ENCODE peak calls at places on chromosomes 7 and 10, in five cellular contexts. One of them, this sample, is unnamed.

GRCh38 chr7:19969859-19970493 is 196.6 kb upstream of the TMEM196 start:
- DNase-seq in endothelial cell of umbilical vein: peak; percentile 70
- DNase-seq in HCT116: peak; percentile 57
- DNase-seq in neural progenitor cell: no peak
- DNase-seq in astrocyte: peak; percentile 50
- DNase-seq in this sample: peak; percentile 34

GRCh38 chr10:72308320-72308987 is 34.7 kb downstream of the DDIT4 start:
- DNase-seq in endothelial cell of umbilical vein: peak; percentile 74
- DNase-seq in HCT116: peak; percentile 82
- DNase-seq in neural progenitor cell: no peak
- DNase-seq in astrocyte: peak; percentile 86
- DNase-seq in this sample: peak; percentile 91

GRCh38 chr10:69411476-69411875 is 5.2 kb downstream of the TACR2 start:
- DNase-seq in endothelial cell of umbilical vein: no peak
- DNase-seq in HCT116: no peak
- DNase-seq in neural progenitor cell: no peak
- DNase-seq in astrocyte: no peak
- DNase-seq in this sample: no peak

GRCh38 chr7:140609646-140610045 is 31.0 kb downstream of the DENND2A start:
- DNase-seq in endothelial cell of umbilical vein: no peak
- DNase-seq in HCT116: no peak
- DNase-seq in neural progenitor cell: no peak
- DNase-seq in astrocyte: peak; percentile 90
- DNase-seq in this sample: peak; percentile 93

GRCh38 chr10:88232029-88232895 is 350.9 kb downstream of the RNLS start:
- DNase-seq in endothelial cell of umbilical vein: no peak
- DNase-seq in HCT116: no peak
- DNase-seq in neural progenitor cell: no peak
- DNase-seq in astrocyte: peak; percentile 48
- DNase-seq in this sample: peak; percentile 48

GRCh38 chr7:135168001-135168400 is 2.5 kb downstream of the CYREN start:
- DNase-seq in endothelial cell of umbilical vein: peak; percentile 39
- DNase-seq in HCT116: no peak
- DNase-seq in neural progenitor cell: no peak
- DNase-seq in astrocyte: no peak
- DNase-seq in this sample: peak; percentile 21

GRCh38 chr10:20598590-20598989 is 298.5 kb downstream of the NEBL start:
- DNase-seq in endothelial cell of umbilical vein: no peak
- DNase-seq in HCT116: no peak
- DNase-seq in neural progenitor cell: no peak
- DNase-seq in astrocyte: peak; percentile 96
- DNase-seq in this sample: peak; percentile 71

GRCh38 chr7:140656548-140657515 is 15.9 kb upstream of the ADCK2 start:
- DNase-seq in endothelial cell of umbilical vein: peak; percentile 43
- DNase-seq in HCT116: no peak
- DNase-seq in neural progenitor cell: no peak
- DNase-seq in astrocyte: peak; percentile 10
- DNase-seq in this sample: peak; percentile 79

GRCh38 chr10:77636967-77637473 is 588 bp downstream of the KCNMA1 start:
- DNase-seq in endothelial cell of umbilical vein: no peak
- DNase-seq in HCT116: no peak
- DNase-seq in neural progenitor cell: peak; percentile 47
- DNase-seq in astrocyte: no peak
- DNase-seq in this sample: peak; percentile 48

GRCh38 chr10:113458944-113459343 is 93.9 kb upstream of the HABP2 start:
- DNase-seq in endothelial cell of umbilical vein: no peak
- DNase-seq in HCT116: no peak
- DNase-seq in neural progenitor cell: no peak
- DNase-seq in astrocyte: no peak
- DNase-seq in this sample: no peak

GRCh38 chr7:109844362-109844761 is 1246.6 kb upstream of the LRRN3 start:
- DNase-seq in endothelial cell of umbilical vein: peak; percentile 29
- DNase-seq in HCT116: peak; percentile 35
- DNase-seq in neural progenitor cell: peak; percentile 8
- DNase-seq in astrocyte: no peak
- DNase-seq in this sample: peak; percentile 4

DNA sequence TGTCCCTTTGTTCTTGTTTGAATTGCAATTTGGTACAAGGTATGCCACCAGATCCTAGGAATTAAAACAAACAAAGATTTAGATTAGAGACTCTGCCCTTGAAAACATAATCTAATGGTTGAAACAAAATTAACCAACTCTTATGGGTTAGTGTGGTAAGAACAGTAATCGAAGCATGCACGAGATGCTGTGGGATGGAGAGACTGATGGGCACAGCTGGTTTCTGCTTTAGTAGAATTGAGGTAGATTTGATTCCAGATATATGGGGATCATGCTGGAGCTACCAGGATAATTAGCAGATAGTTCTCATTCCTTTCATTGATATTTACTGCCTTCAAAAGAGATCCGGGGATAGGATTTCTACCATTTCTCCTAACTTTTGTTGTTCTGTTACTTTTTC is 20.4 kb upstream of the SEMA4G start:
- DNase-seq in endothelial cell of umbilical vein: no peak
- DNase-seq in HCT116: no peak
- DNase-seq in neural progenitor cell: no peak
- DNase-seq in astrocyte: no peak
- DNase-seq in this sample: no peak
- H3K36me3 ChIP-seq in endothelial cell of umbilical vein: peaks cover 29% of the 10 kb centered on the region
- H3K36me3 ChIP-seq in HCT116: peaks cover 58% of the 10 kb centered on the region
- H3K36me3 ChIP-seq in neural progenitor cell: peaks cover 10% of the 10 kb centered on the region
- H3K36me3 ChIP-seq in astrocyte: peaks cover 54% of the 10 kb centered on the region
- H3K36me3 ChIP-seq in this sample: peaks cover 75% of the 10 kb centered on the region

DNA sequence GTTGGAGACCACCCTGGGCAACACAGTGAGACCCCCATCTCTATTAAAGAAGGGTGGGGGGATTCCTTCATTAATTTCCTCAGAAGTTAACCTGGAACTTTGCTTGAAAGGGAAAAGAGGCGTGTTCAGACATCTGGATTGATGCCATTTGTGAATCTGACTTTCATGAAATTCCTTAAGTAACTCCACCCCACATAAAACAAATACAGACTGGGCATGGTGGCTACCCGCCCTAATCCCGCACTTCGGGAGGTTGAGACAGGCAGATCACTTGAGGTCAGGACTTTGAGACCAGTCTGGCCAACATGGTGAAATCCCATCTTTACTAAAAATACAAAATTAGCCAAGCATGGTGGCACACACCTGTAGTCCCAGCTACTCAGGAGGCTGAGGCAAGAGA is 75.0 kb downstream of the EEPD1 start:
- DNase-seq in endothelial cell of umbilical vein: no peak
- DNase-seq in HCT116: no peak
- DNase-seq in neural progenitor cell: no peak
- DNase-seq in astrocyte: no peak
- DNase-seq in this sample: no peak
- H3K27ac ChIP-seq in endothelial cell of umbilical vein: no peak overlapping the region
- H3K27ac ChIP-seq in HCT116: no peak overlapping the region
- H3K27ac ChIP-seq in neural progenitor cell: no peak overlapping the region
- H3K27ac ChIP-seq in astrocyte: no peak overlapping the region
- H3K27ac ChIP-seq in this sample: no peak overlapping the region

DNA sequence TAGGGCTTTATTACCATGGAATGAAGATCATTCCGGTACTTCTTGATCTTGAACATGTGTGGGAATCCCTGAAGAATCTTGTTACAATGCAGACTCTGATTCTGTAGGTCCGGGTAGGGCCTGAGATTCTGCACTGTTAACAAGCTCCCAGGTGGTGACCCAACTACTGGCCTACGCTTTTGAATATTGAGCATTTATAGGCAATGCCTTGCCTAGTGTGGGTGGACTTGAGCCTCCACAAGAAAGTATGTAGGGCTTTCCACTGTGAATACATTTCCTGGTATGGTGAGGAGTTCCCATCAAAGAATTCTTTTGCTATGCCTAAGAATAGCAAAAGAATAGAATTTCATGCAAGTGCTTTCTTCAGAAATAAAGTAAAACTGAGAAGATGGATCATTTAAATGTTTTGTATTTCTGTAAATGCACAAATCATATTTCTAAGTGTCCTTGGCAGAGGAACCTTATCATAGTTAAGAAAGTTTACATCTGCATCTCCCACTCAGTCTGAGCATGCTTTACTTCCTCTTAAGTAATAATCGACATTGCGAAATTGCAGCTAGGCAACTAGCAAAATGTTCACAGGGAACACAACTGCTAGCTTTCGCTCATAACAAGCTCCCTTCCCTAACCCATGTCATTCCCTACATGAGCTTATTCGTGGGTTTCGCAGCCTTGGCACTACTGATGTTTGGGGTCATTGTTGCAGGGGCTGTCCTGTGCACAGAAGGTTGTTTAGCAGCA is 71.4 kb downstream of the AHR start:
- DNase-seq in endothelial cell of umbilical vein: no peak
- DNase-seq in HCT116: no peak
- DNase-seq in neural progenitor cell: no peak
- DNase-seq in astrocyte: peak; percentile 87
- DNase-seq in this sample: peak; percentile 95
- H3K4me2 ChIP-seq in endothelial cell of umbilical vein: no peak overlapping the region
- H3K4me2 ChIP-seq in HCT116: no peak overlapping the region
- H3K4me2 ChIP-seq in neural progenitor cell: no peak overlapping the region
- H3K4me2 ChIP-seq in astrocyte: peak overlapping the region; percentile 29
- H3K4me2 ChIP-seq in this sample: peak overlapping the region; percentile 72

DNA sequence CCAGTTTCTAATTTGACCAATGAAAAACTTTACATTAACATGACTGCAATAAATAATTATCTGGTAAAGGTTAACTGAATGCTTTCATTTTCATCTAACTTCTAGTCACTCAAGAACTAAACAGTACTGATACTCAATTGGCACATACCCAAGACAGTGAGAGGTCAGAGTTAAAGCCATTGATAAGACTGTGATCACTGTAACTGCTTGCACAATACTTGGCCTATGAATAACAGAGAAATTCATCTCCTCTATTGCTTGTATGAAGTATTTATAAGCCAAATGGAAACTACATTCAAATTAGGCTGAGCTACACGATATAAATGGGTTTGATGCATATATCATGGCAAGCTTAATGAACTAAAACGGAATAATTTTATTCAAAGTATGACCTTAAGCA is 43.0 kb downstream of the HERC4 start:
- DNase-seq in endothelial cell of umbilical vein: no peak
- DNase-seq in HCT116: no peak
- DNase-seq in neural progenitor cell: no peak
- DNase-seq in astrocyte: no peak
- DNase-seq in this sample: no peak
- H3K36me3 ChIP-seq in endothelial cell of umbilical vein: peaks cover 24% of the 10 kb centered on the region
- H3K36me3 ChIP-seq in HCT116: peaks cover 8% of the 10 kb centered on the region
- H3K36me3 ChIP-seq in neural progenitor cell: no peaks in the 10 kb centered on the region
- H3K36me3 ChIP-seq in astrocyte: peaks cover 35% of the 10 kb centered on the region
- H3K36me3 ChIP-seq in this sample: peaks cover 92% of the 10 kb centered on the region

DNA sequence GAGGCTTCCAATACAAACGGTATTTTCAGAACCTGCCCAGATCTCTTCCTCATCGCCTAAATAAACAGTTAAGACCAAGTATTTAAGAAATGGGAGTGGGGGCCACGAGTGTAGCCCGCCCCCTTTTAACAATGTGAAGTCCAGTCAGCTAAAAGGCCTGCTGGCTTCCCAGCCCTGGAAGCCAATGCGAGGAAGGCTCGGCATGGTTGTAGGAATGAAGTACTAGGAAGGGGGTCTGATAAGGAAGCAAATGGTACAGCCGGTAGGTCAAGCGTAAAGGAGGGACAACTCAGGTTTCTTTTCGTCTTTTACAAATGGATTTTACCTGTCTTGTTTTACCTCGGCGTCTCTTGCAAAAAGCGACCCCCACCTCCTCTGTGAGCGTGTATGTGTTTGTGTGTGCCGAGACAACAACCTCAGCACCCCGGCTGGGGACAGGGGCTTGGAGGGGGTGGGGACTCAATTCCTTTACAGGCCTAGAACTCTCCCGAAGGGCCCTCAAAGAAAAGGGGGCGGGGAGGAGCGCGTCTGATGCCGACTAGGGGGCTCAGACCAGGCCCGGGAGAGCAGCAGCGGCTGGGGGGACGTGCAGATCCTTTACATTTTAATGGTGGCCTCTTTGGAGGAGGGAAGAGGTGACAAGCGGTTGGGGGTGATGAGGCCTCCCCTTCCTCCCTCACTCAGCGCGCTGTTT is 147.6 kb downstream of the GPR85 start:
- DNase-seq in endothelial cell of umbilical vein: peak; percentile 50
- DNase-seq in HCT116: no peak
- DNase-seq in neural progenitor cell: peak; percentile 86
- DNase-seq in astrocyte: peak; percentile 26
- DNase-seq in this sample: peak; percentile 70
- H3K27ac ChIP-seq in endothelial cell of umbilical vein: no peak overlapping the region
- H3K27ac ChIP-seq in HCT116: no peak overlapping the region
- H3K27ac ChIP-seq in neural progenitor cell: peak overlapping the region; percentile 78
- H3K27ac ChIP-seq in astrocyte: peak overlapping the region; percentile 65
- H3K27ac ChIP-seq in this sample: peak overlapping the region; percentile 76

DNA sequence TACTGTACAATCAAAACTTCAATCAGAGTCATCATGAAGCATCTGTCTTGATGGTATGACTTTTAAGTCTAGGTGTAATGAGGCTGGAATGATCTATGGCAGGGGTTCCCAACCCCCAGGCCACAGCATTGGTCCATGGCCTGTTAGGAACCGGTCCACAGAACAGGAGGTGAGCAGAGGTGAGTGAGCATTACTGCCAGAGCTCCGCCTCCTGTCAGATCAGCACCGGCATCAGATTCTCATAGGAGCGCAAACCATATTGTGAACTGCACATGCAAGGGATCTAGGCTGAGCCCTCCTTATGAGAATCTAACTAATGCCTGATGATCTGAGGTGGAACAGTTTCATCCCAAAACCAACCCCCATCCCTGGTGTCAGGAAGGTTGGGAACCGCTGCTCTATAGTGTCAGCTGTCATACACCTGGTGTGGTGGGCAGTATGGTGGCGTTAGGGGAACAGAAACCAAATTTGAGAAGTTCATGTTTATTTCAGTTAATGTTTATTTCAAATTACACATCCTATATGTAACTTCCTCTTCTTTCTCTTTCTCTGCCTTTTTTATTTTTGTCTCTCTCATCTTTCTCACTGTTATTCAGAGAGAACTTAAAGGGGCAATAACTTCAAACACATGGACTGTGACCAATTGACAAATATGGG is 432.6 kb downstream of the TNS3 start:
- DNase-seq in endothelial cell of umbilical vein: no peak
- DNase-seq in HCT116: no peak
- DNase-seq in neural progenitor cell: no peak
- DNase-seq in astrocyte: no peak
- DNase-seq in this sample: no peak
- H3K4me2 ChIP-seq in endothelial cell of umbilical vein: no peak overlapping the region
- H3K4me2 ChIP-seq in HCT116: no peak overlapping the region
- H3K4me2 ChIP-seq in neural progenitor cell: no peak overlapping the region
- H3K4me2 ChIP-seq in astrocyte: no peak overlapping the region
- H3K4me2 ChIP-seq in this sample: no peak overlapping the region

GRCh38 chr10:3778708-3779108 is 6.3 kb downstream of the KLF6 start:
- DNase-seq in endothelial cell of umbilical vein: peak; percentile 26
- DNase-seq in HCT116: no peak
- DNase-seq in neural progenitor cell: no peak
- DNase-seq in astrocyte: peak; percentile 12
- DNase-seq in this sample: peak; percentile 42
- H3K36me3 ChIP-seq in endothelial cell of umbilical vein: peaks cover 52% of the 10 kb centered on the region
- H3K36me3 ChIP-seq in HCT116: peaks cover 53% of the 10 kb centered on the region
- H3K36me3 ChIP-seq in neural progenitor cell: peaks cover 7% of the 10 kb centered on the region
- H3K36me3 ChIP-seq in astrocyte: peaks cover 61% of the 10 kb centered on the region
- H3K36me3 ChIP-seq in this sample: peaks cover 71% of the 10 kb centered on the region